ENCODE peak calls at places on chromosomes 7 and 10, in six cellular contexts. M is B cell, L is gastrocnemius medialis, B is esophagus muscularis mucosa, T is BJ, C is endothelial cell. P is an unnamed sample.

GRCh38 chr7:153886506-153887391 is 165.4 kb upstream of the DPP6 start:
- DNase-seq in M (no peak), B (no peak), L (no peak), T (no peak), C (peak; percentile 22), P (no peak)

GRCh38 chr10:34731885-34732701 is 83.0 kb downstream of the PARD3 start:
- DNase-seq in B (peak; percentile 39), T (no peak), M (no peak), L (no peak), C (no peak), P (no peak)

GRCh38 chr10:95475003-95475383 is 86.2 kb downstream of the SORBS1 start:
- DNase-seq in L (no peak), B (no peak), M (no peak), T (no peak), C (no peak), P (no peak)

GRCh38 chr7:100429637-100430449 is at the start of gene MEPCE:
- DNase-seq in M (peak; percentile 97), L (peak; percentile 95), T (peak; percentile 72), B (peak; percentile 99), C (peak; percentile 98), P (peak; percentile 97)

GRCh38 chr10:112792487-112793196 is 157.4 kb upstream of the TCF7L2 start:
- DNase-seq in B (no peak), L (peak; percentile 40), T (peak; percentile 18), C (no peak), M (no peak), P (no peak)

GRCh38 chr10:24685958-24686540 is 37.6 kb downstream of the ARHGAP21 start:
- DNase-seq in C (no peak), T (no peak), B (no peak), M (no peak), L (peak; percentile 36), P (no peak)

GRCh38 chr10:24259365-24260125 is 50.6 kb downstream of the KIAA1217 start:
- DNase-seq in M (no peak), T (no peak), C (no peak), L (peak; percentile 80), B (no peak), P (no peak)

GRCh38 chr10:23199768-23200511 is 7.8 kb downstream of the PTF1A start:
- DNase-seq in L (no peak), B (peak; percentile 24), T (no peak), C (no peak), M (peak; percentile 24), P (no peak)

GRCh38 chr7:12749746-12750145 is 62.3 kb downstream of the ARL4A start:
- DNase-seq in L (no peak), B (no peak), T (no peak), C (no peak), M (no peak), P (no peak)

GRCh38 chr7:114663502-114663901 is 248.9 kb downstream of the FOXP2 start:
- DNase-seq in B (no peak), T (no peak), C (no peak), M (no peak), L (no peak), P (no peak)

GRCh38 chr7:156753630-156754029 is 113.1 kb downstream of the RNF32 start:
- DNase-seq in L (no peak), B (no peak), T (no peak), M (no peak), C (no peak), P (no peak)

GRCh38 chr10:29692121-29692539 is 57.4 kb upstream of the SVIL start:
- DNase-seq in M (no peak), L (no peak), B (peak; percentile 45), C (no peak), T (no peak), P (no peak)

GRCh38 chr10:14588084-14588937 is 186.4 kb downstream of the FAM107B start:
- DNase-seq in C (no peak), L (no peak), T (peak; percentile 99), M (no peak), B (no peak), P (peak; percentile 78)

GRCh38 chr7:105954711-105955110 is 8.4 kb upstream of the CDHR3 start:
- DNase-seq in L (no peak), M (no peak), T (no peak), C (no peak), B (no peak), P (no peak)

GRCh38 chr7:158289761-158290523 is 297.7 kb downstream of the PTPRN2 start:
- DNase-seq in T (no peak), C (no peak), B (no peak), M (no peak), L (no peak), P (no peak)

GRCh38 chr10:48572414-48572813 is 32.5 kb downstream of the ARHGAP22 start:
- DNase-seq in T (no peak), L (no peak), M (no peak), B (no peak), C (no peak), P (no peak)

GRCh38 chr10:132162590-132163277 is 24.0 kb upstream of the DPYSL4 start:
- DNase-seq in T (no peak), L (no peak), M (no peak), C (no peak), B (no peak), P (no peak)

GRCh38 chr10:132163826-132164515 is 22.8 kb upstream of the DPYSL4 start:
- DNase-seq in L (no peak), M (no peak), B (no peak), T (no peak), C (no peak), P (no peak)

GRCh38 chr10:132162021-132162531 is 24.7 kb upstream of the DPYSL4 start:
- DNase-seq in B (no peak), M (no peak), T (no peak), C (no peak), L (peak; percentile 29), P (peak; percentile 74)

GRCh38 chr10:132164801-132165278 is 21.9 kb upstream of the DPYSL4 start:
- DNase-seq in C (no peak), B (no peak), L (no peak), M (no peak), T (no peak), P (no peak)

DNA sequence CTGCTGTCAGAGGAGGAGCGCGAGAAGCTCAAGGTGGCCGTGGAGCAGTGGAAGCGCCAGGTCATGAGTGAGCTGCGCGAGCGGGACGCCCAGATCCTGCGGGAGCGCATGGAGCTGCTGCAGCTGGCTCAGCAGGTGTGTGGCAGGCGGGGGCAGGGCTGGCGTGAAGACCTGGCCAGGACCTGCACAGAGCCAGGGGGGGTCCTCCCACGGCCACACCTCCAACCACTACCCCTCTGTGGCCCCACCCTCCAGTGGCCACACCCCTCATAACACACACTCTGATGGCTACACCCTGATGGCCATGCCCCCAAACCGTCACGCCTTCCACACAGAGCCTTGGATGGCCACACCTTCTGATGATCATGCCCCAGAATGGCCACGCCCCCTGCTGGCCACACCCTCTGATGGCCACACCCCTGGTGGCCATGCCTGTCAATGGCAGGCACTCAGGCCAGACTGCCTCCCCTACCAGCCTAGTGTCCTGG is 23.4 kb upstream of the DPYSL4 start:
- DNase-seq in C (peak; percentile 59), M (no peak), L (no peak), T (no peak), B (no peak), P (peak; percentile 83)
- TF ChIP-seq CTCF in C (peak; percentile 92), M (no peak), L (no peak), T (peak; percentile 16), B (no peak), P (peak; percentile 44)

GRCh38 chr7:36208406-36208805 is 55.4 kb downstream of the EEPD1 start:
- DNase-seq in L (no peak), C (no peak), B (no peak), M (no peak), T (no peak), P (no peak)

GRCh38 chr7:36209814-36210183 is 56.7 kb downstream of the EEPD1 start:
- DNase-seq in L (no peak), T (no peak), M (no peak), C (no peak), B (no peak), P (no peak)

GRCh38 chr7:36205844-36206243 is 52.8 kb downstream of the EEPD1 start:
- DNase-seq in T (no peak), B (no peak), L (no peak), M (no peak), C (no peak), P (no peak)

GRCh38 chr7:36208997-36209813 is 56.2 kb downstream of the EEPD1 start:
- DNase-seq in T (no peak), C (no peak), B (no peak), L (no peak), M (no peak), P (no peak)

GRCh38 chr7:36207451-36208291 is 54.6 kb downstream of the EEPD1 start:
- DNase-seq in L (peak; percentile 91), T (peak; percentile 62), C (no peak), M (no peak), B (no peak), P (no peak)
- TF ChIP-seq CTCF in L (peak; percentile 38), T (peak; percentile 19), C (no peak), M (no peak), B (no peak), P (no peak)

GRCh38 chr7:116420003-116420402 is 79.5 kb upstream of the CAV2 start:
- DNase-seq in T (no peak), B (no peak), M (no peak), L (no peak), C (no peak), P (no peak)

GRCh38 chr7:116423499-116423898 is 76.0 kb upstream of the CAV2 start:
- DNase-seq in B (no peak), L (no peak), M (no peak), C (no peak), T (no peak), P (no peak)

GRCh38 chr7:116425647-116426209 is 73.8 kb upstream of the CAV2 start:
- DNase-seq in C (no peak), L (no peak), M (no peak), T (no peak), B (no peak), P (no peak)

GRCh38 chr7:116421298-116421697 is 78.2 kb upstream of the CAV2 start:
- DNase-seq in L (no peak), M (no peak), C (no peak), B (no peak), T (no peak), P (no peak)

GRCh38 chr7:116422651-116423050 is 76.9 kb upstream of the CAV2 start:
- DNase-seq in B (no peak), M (no peak), T (no peak), C (no peak), L (no peak), P (no peak)
- TF ChIP-seq CTCF in B (no peak), M (no peak), T (no peak), C (no peak), L (no peak), P (no peak)

GRCh38 chr7:6487184-6487545 is 39.4 kb upstream of the DAGLB start:
- DNase-seq in M (no peak), L (no peak), C (no peak), B (no peak), T (no peak), P (no peak)

GRCh38 chr7:6494365-6494764 is 46.6 kb upstream of the DAGLB start:
- DNase-seq in T (no peak), C (no peak), L (no peak), B (no peak), M (no peak), P (no peak)

GRCh38 chr7:6486438-6487183 is 38.9 kb upstream of the DAGLB start:
- DNase-seq in B (no peak), M (no peak), T (no peak), L (no peak), C (no peak), P (no peak)

DNA sequence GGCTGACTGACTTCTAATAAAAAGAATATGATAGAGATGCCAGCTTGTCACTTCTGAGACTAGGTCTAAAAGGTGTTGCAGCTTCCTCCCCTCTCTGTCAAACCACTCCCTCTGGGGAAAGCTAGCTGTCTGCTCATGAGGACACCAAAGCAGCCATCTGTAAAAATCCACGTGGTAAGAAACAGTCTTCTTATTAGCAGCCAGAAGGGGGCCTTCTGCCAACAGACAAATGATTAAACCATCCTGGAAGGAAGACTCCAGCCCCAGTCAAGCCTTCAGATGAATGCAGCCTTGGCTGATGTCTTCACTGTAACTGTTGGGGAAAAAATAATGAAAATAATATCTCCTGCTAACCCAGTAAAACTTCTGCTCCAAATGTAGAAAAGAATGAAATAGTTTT is 41.9 kb upstream of the DAGLB start:
- DNase-seq in B (no peak), C (no peak), T (no peak), L (no peak), M (no peak), P (no peak)
- TF ChIP-seq CTCF in B (no peak), C (no peak), T (no peak), L (no peak), M (no peak), P (no peak)

P was measured in activated CD8-positive, alpha-beta T cell treated with anti-CD3 and anti-CD28 coated beads for 36 hours.